ENCODE peak calls at places on chromosomes 16 and 17, in eight cellular contexts. One of them, this sample, is unnamed.
A peak's percentile ranks its signal among the peaks of the same experiment; 100 is the strongest.

GRCh38 chr17:38460082-38460715 is 31.9 kb downstream of the ARHGAP23 start:
- DNase-seq in PC-3: no peak
- DNase-seq in GM23248: no peak
- DNase-seq in OCI-LY7: no peak
- DNase-seq in MM.1S: no peak
- DNase-seq in PC-9: no peak
- DNase-seq in HCT116: no peak
- DNase-seq in hepatocyte: no peak
- DNase-seq in this sample: no peak

GRCh38 chr16:28081391-28081790 is 17.9 kb upstream of the GSG1L start:
- DNase-seq in PC-3: no peak
- DNase-seq in GM23248: no peak
- DNase-seq in OCI-LY7: no peak
- DNase-seq in MM.1S: no peak
- DNase-seq in PC-9: no peak
- DNase-seq in HCT116: no peak
- DNase-seq in hepatocyte: no peak
- DNase-seq in this sample: no peak

GRCh38 chr17:2736956-2737355 is 12.5 kb downstream of the CCDC92B start:
- DNase-seq in PC-3: no peak
- DNase-seq in GM23248: no peak
- DNase-seq in OCI-LY7: no peak
- DNase-seq in MM.1S: no peak
- DNase-seq in PC-9: no peak
- DNase-seq in HCT116: no peak
- DNase-seq in hepatocyte: no peak
- DNase-seq in this sample: no peak

GRCh38 chr17:35052240-35052608 is 11.3 kb downstream of the RFFL start:
- DNase-seq in PC-3: no peak
- DNase-seq in GM23248: peak; percentile 64
- DNase-seq in OCI-LY7: no peak
- DNase-seq in MM.1S: no peak
- DNase-seq in PC-9: no peak
- DNase-seq in HCT116: no peak
- DNase-seq in hepatocyte: no peak
- DNase-seq in this sample: no peak

GRCh38 chr17:4104506-4104905 is 38.3 kb downstream of the ZZEF1 start:
- DNase-seq in PC-3: no peak
- DNase-seq in GM23248: no peak
- DNase-seq in OCI-LY7: no peak
- DNase-seq in MM.1S: no peak
- DNase-seq in PC-9: no peak
- DNase-seq in HCT116: no peak
- DNase-seq in hepatocyte: no peak
- DNase-seq in this sample: no peak

GRCh38 chr16:48059936-48060335 is 95.9 kb downstream of the ABCC12 start:
- DNase-seq in PC-3: no peak
- DNase-seq in GM23248: no peak
- DNase-seq in OCI-LY7: no peak
- DNase-seq in MM.1S: no peak
- DNase-seq in PC-9: no peak
- DNase-seq in HCT116: no peak
- DNase-seq in hepatocyte: no peak
- DNase-seq in this sample: no peak

GRCh38 chr17:19012171-19013080 is 7.9 kb upstream of the FAM83G start:
- DNase-seq in PC-3: no peak
- DNase-seq in GM23248: no peak
- DNase-seq in OCI-LY7: no peak
- DNase-seq in MM.1S: no peak
- DNase-seq in PC-9: no peak
- DNase-seq in HCT116: no peak
- DNase-seq in hepatocyte: no peak
- DNase-seq in this sample: no peak

GRCh38 chr17:49926886-49927285 is 42.1 kb upstream of the DLX4 start:
- DNase-seq in PC-3: no peak
- DNase-seq in GM23248: peak; percentile 88
- DNase-seq in OCI-LY7: no peak
- DNase-seq in MM.1S: no peak
- DNase-seq in PC-9: no peak
- DNase-seq in HCT116: no peak
- DNase-seq in hepatocyte: no peak
- DNase-seq in this sample: no peak

GRCh38 chr17:62676231-62676943 is 48.9 kb downstream of the MRC2 start:
- DNase-seq in PC-3: no peak
- DNase-seq in GM23248: no peak
- DNase-seq in OCI-LY7: no peak
- DNase-seq in MM.1S: no peak
- DNase-seq in PC-9: no peak
- DNase-seq in HCT116: no peak
- DNase-seq in hepatocyte: no peak
- DNase-seq in this sample: no peak

GRCh38 chr17:74099441-74100340 is 103.8 kb upstream of the RPL38 start:
- DNase-seq in PC-3: no peak
- DNase-seq in GM23248: no peak
- DNase-seq in OCI-LY7: no peak
- DNase-seq in MM.1S: no peak
- DNase-seq in PC-9: no peak
- DNase-seq in HCT116: no peak
- DNase-seq in hepatocyte: no peak
- DNase-seq in this sample: no peak

GRCh38 chr16:87324411-87325275 is 7.5 kb upstream of the C16orf95 start:
- DNase-seq in PC-3: peak; percentile 21
- DNase-seq in GM23248: peak; percentile 37
- DNase-seq in OCI-LY7: peak; percentile 62
- DNase-seq in MM.1S: no peak
- DNase-seq in PC-9: no peak
- DNase-seq in HCT116: no peak
- DNase-seq in hepatocyte: peak; percentile 57
- DNase-seq in this sample: peak; percentile 69

GRCh38 chr17:78124081-78124835 is 4.3 kb downstream of the TMC6 start:
- DNase-seq in PC-3: no peak
- DNase-seq in GM23248: no peak
- DNase-seq in OCI-LY7: peak; percentile 94
- DNase-seq in MM.1S: no peak
- DNase-seq in PC-9: no peak
- DNase-seq in HCT116: no peak
- DNase-seq in hepatocyte: no peak
- DNase-seq in this sample: peak; percentile 97

GRCh38 chr17:46841561-46842379 is 9.6 kb upstream of the WNT9B start:
- DNase-seq in PC-3: peak; percentile 46
- DNase-seq in GM23248: peak; percentile 58
- DNase-seq in OCI-LY7: no peak
- DNase-seq in MM.1S: no peak
- DNase-seq in PC-9: no peak
- DNase-seq in HCT116: no peak
- DNase-seq in hepatocyte: peak; percentile 57
- DNase-seq in this sample: no peak

GRCh38 chr17:72361892-72362291 is 241.1 kb downstream of the SOX9 start:
- DNase-seq in PC-3: peak; percentile 74
- DNase-seq in GM23248: no peak
- DNase-seq in OCI-LY7: no peak
- DNase-seq in MM.1S: no peak
- DNase-seq in PC-9: no peak
- DNase-seq in HCT116: no peak
- DNase-seq in hepatocyte: no peak
- DNase-seq in this sample: no peak

GRCh38 chr17:2086306-2086705 is 31.4 kb downstream of the HIC1 start:
- DNase-seq in PC-3: no peak
- DNase-seq in GM23248: no peak
- DNase-seq in OCI-LY7: peak; percentile 32
- DNase-seq in MM.1S: no peak
- DNase-seq in PC-9: no peak
- DNase-seq in HCT116: no peak
- DNase-seq in hepatocyte: no peak
- DNase-seq in this sample: no peak

GRCh38 chr17:80671823-80672105 is 127.1 kb downstream of the RPTOR start:
- DNase-seq in PC-3: no peak
- DNase-seq in GM23248: no peak
- DNase-seq in OCI-LY7: no peak
- DNase-seq in MM.1S: no peak
- DNase-seq in PC-9: no peak
- DNase-seq in HCT116: no peak
- DNase-seq in hepatocyte: no peak
- DNase-seq in this sample: no peak

GRCh38 chr17:59565959-59566324 is 532 bp downstream of the DHX40 start:
- DNase-seq in PC-3: peak; percentile 85
- DNase-seq in GM23248: peak; percentile 91
- DNase-seq in OCI-LY7: peak; percentile 76
- DNase-seq in MM.1S: peak; percentile 52
- DNase-seq in PC-9: peak; percentile 75
- DNase-seq in HCT116: peak; percentile 81
- DNase-seq in hepatocyte: peak; percentile 89
- DNase-seq in this sample: peak; percentile 89

GRCh38 chr17:82931696-82932060 is 91.9 kb upstream of the ZNF750 start:
- DNase-seq in PC-3: peak; percentile 29
- DNase-seq in GM23248: peak; percentile 93
- DNase-seq in OCI-LY7: no peak
- DNase-seq in MM.1S: no peak
- DNase-seq in PC-9: no peak
- DNase-seq in HCT116: no peak
- DNase-seq in hepatocyte: no peak
- DNase-seq in this sample: no peak

GRCh38 chr17:83067071-83067717 is 12.2 kb upstream of the METRNL start:
- DNase-seq in PC-3: no peak
- DNase-seq in GM23248: no peak
- DNase-seq in OCI-LY7: no peak
- DNase-seq in MM.1S: no peak
- DNase-seq in PC-9: no peak
- DNase-seq in HCT116: no peak
- DNase-seq in hepatocyte: no peak
- DNase-seq in this sample: no peak

GRCh38 chr16:2520784-2521577 is 810 bp downstream of the AMDHD2 start:
- DNase-seq in PC-3: peak; percentile 76
- DNase-seq in GM23248: peak; percentile 67
- DNase-seq in OCI-LY7: peak; percentile 57
- DNase-seq in MM.1S: peak; percentile 78
- DNase-seq in PC-9: peak; percentile 73
- DNase-seq in HCT116: no peak
- DNase-seq in hepatocyte: peak; percentile 69
- DNase-seq in this sample: peak; percentile 78

DNA sequence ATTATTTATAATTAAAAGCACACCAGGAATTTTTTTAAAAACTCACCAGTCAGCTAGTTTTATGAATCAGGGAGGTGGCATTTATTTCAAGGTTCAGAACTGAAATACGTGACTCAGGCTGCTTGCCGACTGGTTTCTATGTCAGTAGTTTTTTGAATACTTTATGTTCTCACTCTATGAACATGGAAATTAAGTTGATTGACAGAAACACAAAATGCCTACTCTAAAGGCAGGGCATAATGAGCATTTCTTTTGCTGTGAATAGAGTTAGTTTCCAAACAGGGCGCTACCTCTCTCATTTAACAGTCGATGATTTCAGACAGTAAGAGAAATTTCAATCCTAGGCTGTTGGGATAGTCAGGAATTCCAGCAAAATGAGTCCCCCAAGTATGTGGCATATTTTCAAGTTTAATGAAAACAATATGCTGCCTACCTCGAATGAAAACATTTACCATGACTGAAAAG is 6.7 kb downstream of the HS3ST3B1 start:
- DNase-seq in PC-3: no peak
- DNase-seq in GM23248: peak; percentile 93
- DNase-seq in OCI-LY7: no peak
- DNase-seq in MM.1S: no peak
- DNase-seq in PC-9: no peak
- DNase-seq in HCT116: no peak
- DNase-seq in hepatocyte: no peak
- DNase-seq in this sample: no peak
- H3K4me1 ChIP-seq in PC-3: peaks cover 12% of the 10 kb centered on the region
- H3K4me1 ChIP-seq in GM23248: peaks cover 54% of the 10 kb centered on the region
- H3K4me1 ChIP-seq in OCI-LY7: no peaks in the 10 kb centered on the region
- H3K4me1 ChIP-seq in MM.1S: no peaks in the 10 kb centered on the region
- H3K4me1 ChIP-seq in PC-9: no peaks in the 10 kb centered on the region
- H3K4me1 ChIP-seq in HCT116: peaks cover 6% of the 10 kb centered on the region
- H3K4me1 ChIP-seq in hepatocyte: peaks cover 13% of the 10 kb centered on the region
- H3K4me1 ChIP-seq in this sample: peaks cover 4% of the 10 kb centered on the region

DNA sequence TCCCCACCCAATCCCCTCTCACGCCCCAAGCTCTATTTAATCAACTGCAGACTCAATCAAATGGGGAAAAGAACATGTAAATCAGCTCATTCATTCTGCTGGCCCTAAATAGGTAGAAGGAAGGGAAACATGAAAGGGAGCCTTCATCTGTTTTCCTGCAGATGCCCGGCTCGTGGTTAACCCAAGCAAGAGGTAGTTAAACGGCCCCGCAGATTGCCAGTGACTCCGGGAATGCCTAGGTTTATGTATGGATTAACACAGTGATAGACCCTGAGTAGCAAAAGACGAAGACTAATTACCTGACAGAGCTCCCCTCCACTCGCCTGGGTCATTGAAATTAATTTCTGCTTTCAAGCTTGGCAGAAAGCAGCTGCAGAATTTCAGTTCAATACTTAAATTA is 542.0 kb downstream of the WWOX start:
- DNase-seq in PC-3: no peak
- DNase-seq in GM23248: no peak
- DNase-seq in OCI-LY7: no peak
- DNase-seq in MM.1S: no peak
- DNase-seq in PC-9: no peak
- DNase-seq in HCT116: no peak
- DNase-seq in hepatocyte: no peak
- DNase-seq in this sample: no peak
- H3K9me3 ChIP-seq in PC-3: no peaks in the 10 kb centered on the region
- H3K9me3 ChIP-seq in GM23248: no peaks in the 10 kb centered on the region
- H3K9me3 ChIP-seq in OCI-LY7: no peaks in the 10 kb centered on the region
- H3K9me3 ChIP-seq in MM.1S: no peaks in the 10 kb centered on the region
- H3K9me3 ChIP-seq in PC-9: no peaks in the 10 kb centered on the region
- H3K9me3 ChIP-seq in HCT116: no peaks in the 10 kb centered on the region
- H3K9me3 ChIP-seq in hepatocyte: no peaks in the 10 kb centered on the region
- H3K9me3 ChIP-seq in this sample: peaks cover 11% of the 10 kb centered on the region

DNA sequence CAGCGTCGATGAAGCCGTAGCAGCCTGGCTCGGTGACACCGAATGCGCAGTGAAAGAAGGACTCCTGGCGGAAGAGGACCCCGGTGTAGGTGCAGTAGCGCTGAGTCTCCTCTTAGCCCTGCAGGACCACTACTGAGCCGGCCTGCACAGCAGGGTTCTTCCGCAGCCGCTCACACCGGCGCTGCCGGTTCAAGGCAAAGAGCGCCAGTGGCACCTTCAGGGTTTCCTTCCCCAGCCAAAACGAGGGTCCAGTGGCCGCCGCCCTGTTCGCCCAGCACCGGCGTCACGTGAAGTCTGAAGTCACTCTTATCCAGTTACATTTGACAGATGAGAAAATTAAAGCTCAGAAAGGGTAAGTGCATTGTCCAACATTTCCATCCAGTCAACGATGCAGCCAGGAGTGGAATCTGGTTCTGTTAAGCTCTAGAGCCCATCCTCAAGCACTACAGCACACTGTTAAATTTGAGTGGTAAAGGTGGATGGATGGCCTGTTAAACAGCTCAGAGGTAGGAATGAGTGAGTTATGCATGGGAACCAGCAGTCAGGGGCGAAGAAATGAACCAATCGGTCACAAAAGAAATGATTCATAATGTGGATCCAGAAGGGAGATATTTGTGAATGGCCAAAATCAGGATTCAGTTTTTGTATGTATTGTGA is 50.2 kb upstream of the SMIM36 start:
- DNase-seq in PC-3: no peak
- DNase-seq in GM23248: no peak
- DNase-seq in OCI-LY7: no peak
- DNase-seq in MM.1S: no peak
- DNase-seq in PC-9: no peak
- DNase-seq in HCT116: no peak
- DNase-seq in hepatocyte: no peak
- DNase-seq in this sample: no peak
- H3K9me2 ChIP-seq in PC-3: no peaks in the 10 kb centered on the region
- H3K9me2 ChIP-seq in GM23248: no peaks in the 10 kb centered on the region
- H3K9me2 ChIP-seq in OCI-LY7: no peaks in the 10 kb centered on the region
- H3K9me2 ChIP-seq in MM.1S: no peaks in the 10 kb centered on the region
- H3K9me2 ChIP-seq in PC-9: no peaks in the 10 kb centered on the region
- H3K9me2 ChIP-seq in HCT116: no peaks in the 10 kb centered on the region
- H3K9me2 ChIP-seq in hepatocyte: no peaks in the 10 kb centered on the region
- H3K9me2 ChIP-seq in this sample: no peaks in the 10 kb centered on the region

GRCh38 chr16:67461600-67462278 is 19.2 kb downstream of the ATP6V0D1 start:
- DNase-seq in PC-3: no peak
- DNase-seq in GM23248: no peak
- DNase-seq in OCI-LY7: no peak
- DNase-seq in MM.1S: no peak
- DNase-seq in PC-9: no peak
- DNase-seq in HCT116: no peak
- DNase-seq in hepatocyte: peak; percentile 42
- DNase-seq in this sample: no peak
- H3K4me1 ChIP-seq in PC-3: peaks cover 5% of the 10 kb centered on the region
- H3K4me1 ChIP-seq in GM23248: peaks cover 37% of the 10 kb centered on the region
- H3K4me1 ChIP-seq in OCI-LY7: peaks cover 4% of the 10 kb centered on the region
- H3K4me1 ChIP-seq in MM.1S: no peaks in the 10 kb centered on the region
- H3K4me1 ChIP-seq in PC-9: peaks cover 5% of the 10 kb centered on the region
- H3K4me1 ChIP-seq in HCT116: peaks cover 19% of the 10 kb centered on the region
- H3K4me1 ChIP-seq in hepatocyte: peaks cover 47% of the 10 kb centered on the region
- H3K4me1 ChIP-seq in this sample: peaks cover 14% of the 10 kb centered on the region